ENCODE peak calls at places on chromosomes 16 and 17, in four cellular contexts. P is fibroblast of mammary gland, G is endodermal cell, D is lower leg skin. A is an unnamed sample.

GRCh38 chr16:73771196-73771595 is 525.4 kb upstream of the PSMD7 start:
- DNase-seq in P (no peak), D (no peak), G (no peak), A (no peak)

GRCh38 chr16:11149011-11149616 is 106.9 kb downstream of the SOCS1 start:
- DNase-seq in G (peak), D (no peak), P (peak), A (no peak)

GRCh38 chr16:19175492-19176262 is 7.6 kb downstream of the SYT17 start:
- DNase-seq in D (no peak), G (no peak), P (peak), A (no peak)

GRCh38 chr17:60169921-60170817 is 20.4 kb downstream of the CA4 start:
- DNase-seq in G (peak), P (peak), D (peak), A (peak)

GRCh38 chr17:4366312-4367063 is at the start of gene UBE2G1:
- DNase-seq in P (peak), G (peak), D (peak), A (peak)

GRCh38 chr17:49496183-49496865 is 1.2 kb downstream of the NGFR start:
- DNase-seq in D (peak), P (peak), G (peak), A (peak)

GRCh38 chr17:50681260-50682200 is 26.2 kb downstream of the ANKRD40 start:
- DNase-seq in G (no peak), P (peak), D (no peak), A (peak)

GRCh38 chr17:82204831-82205719 is 7.6 kb downstream of the CCDC57 start:
- DNase-seq in P (peak), G (no peak), D (no peak), A (peak)

GRCh38 chr17:59093702-59094231 is 12.9 kb downstream of the TRIM37 start:
- DNase-seq in P (peak), D (no peak), G (no peak), A (peak)

DNA sequence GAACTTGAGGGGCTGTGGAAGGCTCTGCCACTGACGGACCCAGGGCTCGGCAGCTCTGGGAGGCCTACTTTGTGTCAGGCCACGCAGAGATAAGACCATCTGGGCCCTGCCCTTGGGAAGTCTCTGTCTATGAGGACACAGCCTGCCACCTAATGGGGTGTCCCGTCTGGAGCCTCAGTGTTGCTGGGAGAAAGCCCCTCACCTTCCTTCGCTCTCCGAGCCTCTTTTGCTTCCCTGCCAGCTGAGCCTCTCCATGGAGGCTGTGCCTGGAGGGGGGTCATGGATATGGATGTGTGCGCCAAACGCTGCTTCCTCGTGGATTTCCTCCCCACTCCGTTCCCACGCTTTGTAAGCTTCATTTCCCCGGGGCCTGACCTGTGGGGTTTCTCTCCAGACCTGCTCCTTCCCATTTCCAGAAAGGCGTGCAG is 228.8 kb downstream of the SEC14L1 start:
- DNase-seq in G (no peak), P (no peak), D (no peak), A (no peak)
- H3K4me3 ChIP-seq in G (no peak), P (no peak), D (no peak), A (no peak)

GRCh38 chr17:29593546-29594440 is 861 bp downstream of the ANKRD13B start:
- DNase-seq in P (no peak), G (peak), D (no peak), A (peak)
- TF ChIP-seq CTCF in P (peak), G (peak), D (no peak), A (peak)

DNA sequence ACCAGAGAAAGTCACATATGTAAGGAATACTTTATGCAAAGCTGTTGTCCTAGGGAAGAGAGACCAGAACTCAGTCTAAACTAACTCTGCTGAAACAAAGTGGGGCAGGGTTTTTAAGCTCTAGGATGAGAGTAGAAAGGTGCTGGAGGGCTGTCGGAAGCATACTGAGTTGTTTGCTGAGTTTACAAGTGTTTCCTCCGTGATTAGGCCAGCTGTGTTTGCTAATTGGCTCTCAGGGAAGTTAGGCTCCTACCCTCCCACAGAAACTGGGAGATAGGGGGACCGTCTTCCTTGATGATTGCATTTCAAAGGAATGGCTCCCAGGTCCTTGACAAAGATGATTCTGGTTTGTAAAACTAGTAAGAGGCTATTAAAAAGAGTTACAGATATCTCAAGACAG is 24.4 kb upstream of the CRYM start:
- DNase-seq in D (no peak), P (peak), G (peak), A (peak)
- H3K4me3 ChIP-seq in D (no peak), P (peak), G (peak), A (peak)

DNA sequence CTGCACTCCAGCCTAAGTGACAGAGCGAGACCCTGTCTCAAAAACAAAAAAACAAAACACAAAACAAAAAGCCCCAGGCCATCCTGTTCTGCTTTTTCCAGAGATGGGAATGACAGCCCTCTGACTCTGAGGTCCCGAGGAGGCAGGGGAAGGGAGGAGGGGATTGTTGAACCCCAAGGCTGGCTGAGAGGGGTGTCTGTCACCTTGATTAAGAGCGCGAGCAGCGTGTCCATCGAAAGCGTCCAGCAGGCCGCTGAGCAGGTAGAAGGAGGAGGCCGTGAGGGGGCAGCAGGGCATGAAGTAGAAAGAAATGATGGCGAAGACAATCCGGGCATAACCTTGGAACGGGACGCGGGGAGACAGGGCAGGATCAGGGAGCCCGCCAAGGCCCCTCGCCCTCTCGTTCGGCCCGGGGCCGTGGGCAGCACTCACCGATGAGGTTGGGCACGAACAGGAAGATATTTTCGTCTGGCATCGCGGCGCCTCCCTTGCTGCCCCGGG is 593 bp downstream of the CDIPT start:
- DNase-seq in P (no peak), G (no peak), D (no peak), A (peak)
- TF ChIP-seq CTCF in P (peak), G (no peak), D (no peak), A (no peak)

GRCh38 chr16:88771294-88771772 is 13.7 kb downstream of the PIEZO1 start:
- DNase-seq in P (no peak), G (no peak), D (no peak), A (no peak)

GRCh38 chr16:88769617-88770458 is 15.2 kb downstream of the PIEZO1 start:
- DNase-seq in G (peak), D (no peak), P (no peak), A (peak)

GRCh38 chr16:88768041-88768876 is 16.8 kb downstream of the PIEZO1 start:
- DNase-seq in G (no peak), D (no peak), P (peak), A (no peak)

GRCh38 chr16:88772871-88773811 is 11.9 kb downstream of the PIEZO1 start:
- DNase-seq in G (no peak), D (no peak), P (peak), A (peak)

DNA sequence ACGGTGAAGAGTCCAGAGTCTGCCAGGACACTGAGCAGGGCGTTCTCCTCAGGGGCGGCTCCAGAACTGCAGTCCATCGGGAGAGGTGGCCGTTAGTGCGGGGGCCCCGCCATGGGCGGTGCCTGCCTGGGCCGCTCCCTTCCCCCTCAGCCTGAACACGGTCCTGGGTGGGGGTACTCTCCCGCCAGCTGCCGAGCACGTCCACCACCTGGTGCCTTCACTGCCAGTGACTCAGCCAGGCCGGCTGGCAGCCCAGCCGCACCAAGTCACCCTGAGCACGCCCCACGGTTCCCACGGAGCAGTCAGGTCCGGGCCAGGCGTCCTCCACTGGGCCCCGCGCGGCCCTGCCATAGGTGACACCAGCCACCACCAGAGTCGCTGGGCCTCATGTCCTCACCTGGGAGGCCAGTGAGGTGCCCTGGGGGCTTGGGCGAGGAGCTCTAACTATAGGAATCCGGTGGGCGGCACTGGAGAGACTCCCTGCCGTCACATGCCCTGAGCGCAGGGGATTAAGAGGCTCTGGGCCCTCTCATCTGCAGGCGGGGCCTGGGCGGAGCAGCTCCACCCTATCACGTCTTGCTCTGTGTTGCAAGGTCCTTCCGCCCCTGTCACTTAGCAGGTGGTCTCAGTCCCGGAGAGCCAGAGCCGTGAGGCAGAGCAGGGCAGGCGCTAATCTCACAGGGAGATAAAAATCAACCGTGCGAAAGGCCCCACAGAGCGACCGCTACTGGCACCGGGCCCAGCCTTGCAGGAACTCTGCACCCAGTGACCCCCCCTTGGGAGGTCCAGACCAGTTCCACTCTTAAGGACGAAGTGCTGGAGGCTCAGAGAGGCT is 14.3 kb downstream of the PIEZO1 start:
- DNase-seq in G (peak), P (peak), D (no peak), A (peak)
- H3K4me3 ChIP-seq in G (no peak), P (no peak), D (no peak), A (peak)

DNA sequence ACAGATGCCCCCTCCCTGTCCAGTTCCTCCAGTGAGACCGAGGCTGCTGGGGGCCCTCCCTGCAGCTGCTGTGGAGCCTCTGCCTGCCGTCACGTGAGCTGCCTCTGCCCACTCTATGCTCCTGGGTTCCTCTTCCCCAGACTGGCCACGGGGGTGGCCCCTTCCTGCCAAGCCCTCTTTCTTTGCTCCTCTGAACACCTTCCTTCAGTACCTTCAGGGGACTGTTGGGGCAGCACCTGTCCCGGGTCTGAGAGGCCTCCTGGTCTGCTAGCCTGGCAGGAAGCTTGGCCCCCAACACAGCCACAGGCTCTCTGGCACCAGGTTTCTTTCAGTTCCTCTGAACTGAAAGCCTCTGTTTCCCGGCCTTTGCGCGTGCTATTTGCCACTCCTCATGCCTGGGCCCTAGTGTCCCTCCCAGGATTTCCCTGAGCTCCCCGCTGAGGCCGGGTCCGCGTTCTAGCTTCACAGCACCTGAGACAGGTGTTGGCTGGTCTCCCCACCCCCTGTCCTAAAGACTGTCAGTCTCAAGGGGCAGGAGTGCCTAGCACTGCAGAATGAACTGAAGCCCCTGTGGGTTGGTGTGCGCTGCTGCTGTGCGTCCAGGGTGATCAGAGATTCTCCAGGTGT is 6.6 kb upstream of the ATP6V0C start:
- DNase-seq in P (no peak), G (no peak), D (no peak), A (no peak)
- TF ChIP-seq CTCF in P (no peak), G (no peak), D (no peak), A (no peak)

DNA sequence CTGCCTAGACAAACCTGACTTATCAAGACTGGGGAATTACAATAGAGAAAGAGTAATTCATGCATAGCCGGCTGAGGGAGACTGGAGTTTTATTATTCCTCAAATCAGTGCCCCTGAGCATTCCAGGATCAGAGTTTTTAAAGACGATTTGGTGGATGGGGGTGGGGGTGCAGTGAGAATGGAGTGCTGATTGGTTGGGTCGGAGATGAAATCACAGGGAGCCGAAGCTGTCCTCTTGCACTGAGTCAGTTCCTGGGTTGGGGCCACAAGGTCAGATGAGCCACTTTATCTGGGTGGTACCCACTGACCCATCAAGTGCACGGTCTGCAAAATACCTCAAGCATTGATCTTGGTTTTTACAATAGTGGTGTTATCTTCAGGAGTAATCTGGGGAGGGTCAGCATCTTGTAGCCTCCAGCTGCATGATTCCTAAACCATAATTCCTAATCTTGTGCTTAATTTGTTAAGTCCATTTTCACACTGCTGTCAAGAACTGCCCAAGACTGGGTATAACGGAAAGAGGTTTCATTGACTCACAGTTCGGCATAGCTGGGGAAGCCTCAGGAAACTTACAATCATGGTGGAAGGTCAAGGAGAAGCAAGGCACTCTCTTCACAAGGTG is 69.6 kb downstream of the MARF1 start:
- DNase-seq in G (no peak), D (no peak), P (peak), A (no peak)
- H3K4me3 ChIP-seq in G (no peak), D (no peak), P (no peak), A (no peak)